ENCODE peak calls at places on chromosomes 12 and 14, in seven cellular contexts. T is breast epithelium, R is gastrocnemius medialis, M is endothelial cell of umbilical vein, S is GM12891, E is GM12892, G is A549. X is an unnamed sample.

GRCh38 chr14:56118611-56119181 is 485 bp downstream of the PELI2 start:
- DNase-seq in T (no peak), R (no peak), M (peak), S (no peak), E (peak), G (no peak), X (no peak)

GRCh38 chr12:19799886-19800602 is 360.8 kb downstream of the AEBP2 start:
- DNase-seq in T (no peak), R (no peak), M (peak), S (no peak), E (no peak), G (no peak), X (no peak)

GRCh38 chr14:102554835-102555819 is 37.3 kb upstream of the RCOR1 start:
- DNase-seq in T (no peak), R (peak), M (peak), S (peak), E (peak), G (no peak), X (no peak)

GRCh38 chr14:85764809-85765208 is 234.9 kb downstream of the FLRT2 start:
- DNase-seq in T (no peak), R (no peak), M (no peak), S (no peak), E (no peak), G (no peak), X (no peak)

GRCh38 chr14:94213021-94213420 is 38.9 kb downstream of the PPP4R4 start:
- DNase-seq in T (no peak), R (no peak), M (no peak), S (no peak), E (no peak), G (no peak), X (no peak)

GRCh38 chr14:102140027-102140749 is 491 bp downstream of the WDR20 start:
- DNase-seq in T (peak), R (peak), M (peak), S (peak), E (peak), G (peak), X (peak)

GRCh38 chr14:103066399-103066798 is 9.1 kb upstream of the CDC42BPB start:
- DNase-seq in T (no peak), R (no peak), M (peak), S (no peak), E (no peak), G (no peak), X (no peak)

GRCh38 chr14:58978336-58978735 is 210.1 kb upstream of the DAAM1 start:
- DNase-seq in T (no peak), R (no peak), M (no peak), S (no peak), E (no peak), G (no peak), X (no peak)

GRCh38 chr14:106318700-106319099 is 792.3 kb downstream of the TMEM121 start:
- DNase-seq in T (no peak), R (no peak), M (no peak), S (peak), E (peak), G (no peak), X (no peak)

GRCh38 chr12:3155710-3156386 is 78.7 kb downstream of the TSPAN9 start:
- DNase-seq in T (no peak), R (no peak), M (no peak), S (no peak), E (no peak), G (no peak), X (no peak)

GRCh38 chr12:23927907-23928306 is 21.6 kb downstream of the SOX5 start:
- DNase-seq in T (no peak), R (no peak), M (no peak), S (no peak), E (no peak), G (no peak), X (no peak)

GRCh38 chr14:69999246-69999645 is 120.0 kb downstream of the SMOC1 start:
- DNase-seq in T (peak), R (no peak), M (peak), S (no peak), E (no peak), G (peak), X (peak)

GRCh38 chr14:96167224-96168148 is 37.2 kb upstream of the BDKRB2 start:
- DNase-seq in T (peak), R (no peak), M (peak), S (no peak), E (no peak), G (peak), X (peak)

GRCh38 chr12:57476162-57476992 is 3.3 kb downstream of the ARHGAP9 start:
- DNase-seq in T (no peak), R (no peak), M (no peak), S (peak), E (peak), G (no peak), X (no peak)

GRCh38 chr12:71556881-71557280 is 106.8 kb downstream of the ZFC3H1 start:
- DNase-seq in T (no peak), R (peak), M (no peak), S (no peak), E (no peak), G (peak), X (peak)

GRCh38 chr12:84270470-84271140 is 642.0 kb downstream of the SLC6A15 start:
- DNase-seq in T (no peak), R (no peak), M (no peak), S (no peak), E (no peak), G (peak), X (no peak)

GRCh38 chr12:82120901-82121300 is 237.3 kb downstream of the CCDC59 start:
- DNase-seq in T (no peak), R (no peak), M (no peak), S (no peak), E (no peak), G (no peak), X (no peak)

GRCh38 chr12:98106201-98106600 is 409.2 kb upstream of the TMPO start:
- DNase-seq in T (no peak), R (no peak), M (peak), S (no peak), E (no peak), G (no peak), X (no peak)

GRCh38 chr12:124938606-124939427 is 24.4 kb upstream of the UBC start:
- DNase-seq in T (peak), R (peak), M (peak), S (no peak), E (no peak), G (peak), X (no peak)

GRCh38 chr12:5003025-5003666 is 40.5 kb upstream of the KCNA5 start:
- DNase-seq in T (peak), R (peak), M (peak), S (peak), E (peak), G (peak), X (peak)

GRCh38 chr14:80628547-80628946 is 313.0 kb downstream of the CEP128 start:
- DNase-seq in T (no peak), R (no peak), M (no peak), S (no peak), E (no peak), G (no peak), X (no peak)

GRCh38 chr14:95502381-95502950 is 14.0 kb downstream of the SYNE3 start:
- DNase-seq in T (no peak), R (no peak), M (no peak), S (no peak), E (no peak), G (no peak), X (no peak)

GRCh38 chr14:63605041-63605532 is 36.6 kb downstream of the WDR89 start:
- DNase-seq in T (no peak), R (no peak), M (no peak), S (no peak), E (no peak), G (no peak), X (no peak)

GRCh38 chr14:56131004-56131864 is 13.0 kb downstream of the PELI2 start:
- DNase-seq in T (no peak), R (no peak), M (no peak), S (no peak), E (no peak), G (no peak), X (no peak)

GRCh38 chr12:9133243-9133938 is 17.7 kb upstream of the A2M start:
- DNase-seq in T (no peak), R (no peak), M (no peak), S (no peak), E (no peak), G (no peak), X (no peak)

GRCh38 chr14:31207746-31208545 is at the start of gene HECTD1:
- DNase-seq in T (peak), R (peak), M (peak), S (peak), E (peak), G (peak), X (peak)
- TF ChIP-seq POLR2A in T (peak), R (peak), M (peak), S (peak), E (peak), G (peak), X (peak)

DNA sequence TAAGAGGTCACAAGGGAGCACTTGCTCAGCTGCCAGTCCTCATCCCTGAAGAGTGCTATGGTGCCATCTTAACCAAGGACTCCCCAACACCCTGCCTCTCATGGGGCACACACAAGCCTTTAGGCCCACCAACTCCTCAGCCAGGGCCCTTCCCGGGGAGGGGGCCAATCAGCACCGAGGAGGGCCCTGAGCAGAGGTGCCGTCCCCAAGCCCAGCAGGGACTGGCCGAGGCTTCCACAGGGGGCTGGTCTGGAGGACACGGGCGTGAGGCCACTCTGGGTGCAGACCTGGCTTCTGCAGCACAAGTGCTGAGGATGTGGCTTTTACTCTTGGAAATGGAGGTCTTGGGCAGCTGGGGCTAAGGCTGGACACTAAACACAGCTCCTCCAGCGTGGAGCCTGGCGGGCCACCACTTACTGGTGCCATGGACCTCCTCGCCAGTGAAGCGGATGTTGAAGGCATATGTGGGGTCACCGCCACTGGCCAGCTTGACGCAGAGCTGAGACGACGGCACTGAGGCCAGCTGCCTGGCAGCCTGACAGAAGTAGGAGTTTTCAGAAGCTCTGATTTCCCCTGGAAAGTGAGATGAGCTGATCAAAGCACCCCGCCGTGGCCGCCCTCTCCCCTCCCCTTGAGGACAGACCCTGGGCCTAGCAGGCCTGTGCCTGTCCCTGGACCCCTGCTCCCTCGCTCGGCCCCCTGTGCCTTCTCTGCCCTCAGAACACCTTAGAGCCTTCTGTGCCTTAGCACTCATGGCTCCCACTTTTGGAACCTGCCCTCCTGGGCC is 43.9 kb downstream of the TRAFD1 start:
- DNase-seq in T (no peak), R (no peak), M (no peak), S (no peak), E (no peak), G (no peak), X (no peak)
- TF ChIP-seq POLR2A in T (no peak), R (no peak), M (no peak), S (no peak), E (no peak), G (no peak), X (no peak)

DNA sequence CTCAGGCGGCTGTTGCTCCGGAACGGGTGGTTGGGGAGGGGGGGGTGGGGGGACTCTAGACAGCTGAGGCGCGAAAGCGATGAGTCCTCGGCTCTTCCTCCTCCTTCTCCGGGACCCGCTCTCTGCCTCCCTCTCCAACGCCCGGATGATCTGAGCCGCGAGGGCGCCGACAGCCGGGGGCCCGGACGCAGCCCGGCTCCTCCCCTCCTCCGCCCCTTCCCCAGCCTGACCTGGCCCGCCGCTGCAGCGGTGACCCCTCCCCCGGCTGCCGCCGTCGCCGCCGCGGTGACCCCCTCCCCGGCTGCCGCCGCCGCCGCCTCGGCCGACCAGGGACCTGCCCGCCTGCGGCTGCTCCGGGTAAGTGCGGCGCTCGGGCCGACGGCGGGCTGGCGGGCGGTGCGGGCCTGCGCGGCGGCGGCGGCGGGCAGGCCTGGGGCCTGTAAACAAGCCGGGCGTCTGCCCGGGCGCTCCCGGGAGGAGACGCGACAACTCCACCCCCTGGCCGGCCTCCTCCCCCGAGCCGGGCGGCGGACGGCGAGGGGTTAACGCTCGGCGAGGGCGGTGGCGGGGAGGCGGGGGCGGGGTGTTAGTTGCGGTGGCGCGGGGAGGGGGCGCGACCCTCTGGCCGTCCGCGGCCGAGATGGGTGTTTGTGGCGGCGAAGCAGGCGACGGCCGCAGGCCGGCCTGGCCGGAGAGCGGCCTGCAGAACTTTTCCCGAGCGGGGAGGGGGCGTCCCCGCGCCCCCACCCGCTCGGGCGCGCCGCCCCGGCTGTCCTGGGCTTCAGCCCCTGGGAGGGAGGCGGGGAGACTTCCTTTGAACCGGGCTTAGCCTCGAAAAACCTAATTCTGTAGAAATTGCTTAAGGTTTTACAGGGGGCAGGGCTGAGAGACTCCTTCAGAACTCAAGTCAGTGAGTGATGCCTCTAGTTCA is 565 bp downstream of the PPM1A start:
- DNase-seq in T (peak), R (peak), M (peak), S (peak), E (peak), G (peak), X (peak)
- TF ChIP-seq POLR2A in T (no peak), R (no peak), M (peak), S (no peak), E (no peak), G (no peak), X (no peak)

GRCh38 chr12:53182836-53183235 is 2.1 kb upstream of the CSAD start:
- DNase-seq in T (no peak), R (no peak), M (peak), S (no peak), E (no peak), G (no peak), X (no peak)
- TF ChIP-seq POLR2A in T (no peak), R (no peak), M (peak), S (no peak), E (no peak), G (no peak), X (no peak)

GRCh38 chr12:93146970-93147369 is 217.9 kb upstream of the EEA1 start:
- DNase-seq in T (no peak), R (no peak), M (no peak), S (no peak), E (no peak), G (no peak), X (no peak)

GRCh38 chr12:93151079-93151759 is 222.1 kb upstream of the EEA1 start:
- DNase-seq in T (no peak), R (no peak), M (no peak), S (no peak), E (no peak), G (no peak), X (no peak)

GRCh38 chr12:93146278-93146939 is 217.3 kb upstream of the EEA1 start:
- DNase-seq in T (no peak), R (no peak), M (peak), S (no peak), E (no peak), G (no peak), X (no peak)

GRCh38 chr12:93149228-93149627 is 220.1 kb upstream of the EEA1 start:
- DNase-seq in T (no peak), R (no peak), M (no peak), S (no peak), E (no peak), G (no peak), X (no peak)

GRCh38 chr12:93148412-93148811 is 219.3 kb upstream of the EEA1 start:
- DNase-seq in T (no peak), R (no peak), M (no peak), S (no peak), E (no peak), G (no peak), X (no peak)
- TF ChIP-seq POLR2A in T (no peak), R (no peak), M (no peak), S (no peak), E (no peak), G (no peak), X (no peak)

GRCh38 chr12:6946033-6946919 is 2.5 kb downstream of the C12orf57 start:
- DNase-seq in T (peak), R (no peak), M (no peak), S (no peak), E (no peak), G (peak), X (no peak)
- TF ChIP-seq POLR2A in T (peak), R (no peak), M (no peak), S (peak), E (peak), G (peak), X (no peak)

GRCh38 chr14:104794099-104794498 is 1.4 kb downstream of the AKT1 start:
- DNase-seq in T (no peak), R (no peak), M (peak), S (peak), E (no peak), G (peak), X (no peak)
- TF ChIP-seq POLR2A in T (no peak), R (no peak), M (no peak), S (no peak), E (no peak), G (no peak), X (no peak)

GRCh38 chr14:23320584-23321571 is at the start of gene PABPN1:
- DNase-seq in T (peak), R (peak), M (peak), S (peak), E (peak), G (peak), X (peak)
- TF ChIP-seq POLR2A in T (peak), R (peak), M (peak), S (peak), E (peak), G (no peak), X (no peak)

GRCh38 chr14:71636076-71636475 is 296.2 kb upstream of the RGS6 start:
- DNase-seq in T (no peak), R (no peak), M (peak), S (no peak), E (no peak), G (no peak), X (no peak)
- TF ChIP-seq POLR2A in T (no peak), R (no peak), M (no peak), S (no peak), E (no peak), G (no peak), X (no peak)

GRCh38 chr12:54419088-54419887 is at the start of gene ITGA5:
- DNase-seq in T (peak), R (peak), M (peak), S (no peak), E (no peak), G (peak), X (peak)
- TF ChIP-seq POLR2A in T (no peak), R (peak), M (peak), S (no peak), E (no peak), G (peak), X (peak)